ENCODE peak calls at places on chromosomes 16 and 17, in nine cellular contexts. U, W, X, K, O, F, G, P and T are unnamed samples. For H3K27me3, the result is how much of the 10 kb centered on the place peaks cover.

GRCh38 chr17:47119746-47120520 is 69.2 kb downstream of the CDC27 start:
- DNase-seq in P (peak), K (peak), U (no peak), X (no peak), G (no peak), F (no peak), O (no peak), W (no peak), T (no peak)

GRCh38 chr16:20763461-20764232 is at the start of gene ACSM3:
- DNase-seq in W (peak), F (no peak), O (peak), G (peak), U (peak), X (no peak), P (peak), K (peak), T (peak)

GRCh38 chr17:32627233-32628008 is 140.6 kb downstream of the CDK5R1 start:
- DNase-seq in W (no peak), F (no peak), O (peak), G (no peak), U (no peak), P (peak), K (no peak), X (peak), T (no peak)

GRCh38 chr17:32569171-32570080 is 82.6 kb downstream of the CDK5R1 start:
- DNase-seq in X (no peak), U (no peak), P (peak), K (no peak), G (no peak), W (no peak), O (no peak), F (no peak), T (no peak)

GRCh38 chr17:77233127-77233526 is 92.4 kb downstream of the SEC14L1 start:
- DNase-seq in K (no peak), X (no peak), O (no peak), P (no peak), W (no peak), G (no peak), F (no peak), U (no peak), T (no peak)

GRCh38 chr16:69691980-69692911 is 34.1 kb downstream of the NQO1 start:
- DNase-seq in W (no peak), X (no peak), F (no peak), G (no peak), U (no peak), K (no peak), O (no peak), P (peak), T (no peak)

GRCh38 chr17:17713839-17714238 is 32.6 kb downstream of the RAI1 start:
- DNase-seq in U (no peak), F (peak), X (no peak), O (no peak), P (peak), G (peak), K (no peak), W (no peak), T (no peak)

GRCh38 chr17:19004601-19005441 is at the start of gene FAM83G:
- DNase-seq in U (peak), F (peak), O (peak), P (peak), X (peak), K (no peak), G (peak), W (peak), T (peak)

GRCh38 chr16:17161034-17161433 is 309.7 kb downstream of the XYLT1 start:
- DNase-seq in U (no peak), O (peak), W (no peak), X (no peak), F (no peak), K (no peak), P (no peak), G (no peak), T (no peak)

GRCh38 chr17:60151355-60151754 is 1.6 kb downstream of the CA4 start:
- DNase-seq in F (no peak), X (no peak), K (no peak), W (peak), G (no peak), U (no peak), P (no peak), O (no peak), T (no peak)

GRCh38 chr16:89829630-89830437 is 1.6 kb downstream of the SPIRE2 start:
- DNase-seq in G (no peak), O (no peak), X (no peak), F (no peak), P (no peak), K (no peak), U (no peak), W (no peak), T (no peak)

GRCh38 chr17:988561-988960 is 8.4 kb upstream of the TIMM22 start:
- DNase-seq in G (no peak), W (no peak), K (no peak), O (no peak), F (no peak), X (no peak), P (no peak), U (no peak), T (no peak)

GRCh38 chr17:58279016-58279671 is 1.6 kb downstream of the MPO start:
- DNase-seq in X (no peak), K (no peak), F (peak), U (no peak), P (peak), W (no peak), O (no peak), G (peak), T (no peak)

GRCh38 chr17:31321481-31321880 is at the start of gene EVI2A:
- DNase-seq in W (peak), X (no peak), O (peak), K (no peak), G (peak), F (no peak), P (peak), U (peak), T (peak)

GRCh38 chr17:40150215-40150614 is 9.9 kb downstream of the CASC3 start:
- DNase-seq in U (no peak), G (no peak), O (no peak), K (no peak), F (no peak), X (no peak), W (no peak), P (no peak), T (no peak)

GRCh38 chr16:28845173-28846079 is 722 bp downstream of the TUFM start:
- DNase-seq in O (peak), P (peak), U (no peak), W (no peak), K (no peak), F (no peak), X (peak), G (peak), T (no peak)

GRCh38 chr17:6209829-6210228 is 139.7 kb downstream of the WSCD1 start:
- DNase-seq in G (no peak), W (no peak), X (no peak), F (no peak), O (no peak), P (no peak), U (no peak), K (no peak), T (no peak)

GRCh38 chr17:10156579-10157488 is 41.6 kb downstream of the GAS7 start:
- DNase-seq in G (peak), K (no peak), U (peak), W (no peak), O (no peak), F (peak), P (peak), X (no peak), T (no peak)

GRCh38 chr16:7160093-7160492 is 172.6 kb upstream of the RBFOX1 start:
- DNase-seq in F (no peak), X (no peak), W (no peak), P (no peak), G (no peak), O (no peak), U (no peak), K (no peak), T (no peak)

GRCh38 chr17:28745052-28745776 is 1.4 kb downstream of the TRAF4 start:
- DNase-seq in O (peak), W (peak), U (peak), F (no peak), G (peak), K (no peak), X (peak), P (peak), T (peak)

GRCh38 chr16:2821483-2822157 is 4.6 kb downstream of the PRSS21 start:
- DNase-seq in O (no peak), X (no peak), U (no peak), P (peak), G (no peak), W (no peak), F (no peak), K (no peak), T (no peak)

GRCh38 chr16:20911361-20911760 is 10.8 kb downstream of the LYRM1 start:
- DNase-seq in G (no peak), F (no peak), O (no peak), K (no peak), U (no peak), P (peak), W (no peak), X (no peak), T (peak)

GRCh38 chr16:66427871-66428681 is 981 bp downstream of the BEAN1 start:
- DNase-seq in U (no peak), K (no peak), P (peak), W (no peak), F (no peak), O (peak), X (no peak), G (no peak), T (no peak)

GRCh38 chr16:66427451-66427860 is 361 bp downstream of the BEAN1 start:
- DNase-seq in P (peak), O (no peak), X (no peak), U (no peak), G (no peak), F (no peak), W (no peak), K (no peak), T (no peak)

GRCh38 chr16:66426112-66427035 is 721 bp upstream of the BEAN1 start:
- DNase-seq in G (no peak), K (no peak), W (no peak), U (no peak), X (no peak), O (peak), P (peak), F (no peak), T (peak)

GRCh38 chr16:66425651-66426050 is 1.4 kb upstream of the BEAN1 start:
- DNase-seq in G (no peak), U (no peak), X (no peak), O (no peak), K (no peak), F (no peak), P (no peak), W (no peak), T (no peak)

GRCh38 chr16:66427036-66427446 is at the start of gene BEAN1:
- DNase-seq in K (no peak), P (peak), U (no peak), G (no peak), W (no peak), X (no peak), F (peak), O (peak), T (peak)
- H3K27me3 ChIP-seq in K (half or more), P (under half), U (under half), G (under half), W (under half), X (half or more), F (under half), O (half or more), T (under half)

GRCh38 chr17:79933863-79934652 is 94.8 kb upstream of the CBX4 start:
- DNase-seq in K (no peak), G (no peak), P (peak), O (no peak), X (no peak), U (peak), W (no peak), F (no peak), T (peak)

GRCh38 chr17:79930786-79931516 is 91.7 kb upstream of the CBX4 start:
- DNase-seq in G (no peak), U (no peak), P (no peak), F (no peak), K (no peak), W (no peak), O (peak), X (no peak), T (no peak)

GRCh38 chr17:79931517-79932309 is 92.5 kb upstream of the CBX4 start:
- DNase-seq in W (no peak), O (no peak), X (no peak), U (no peak), K (no peak), P (peak), F (no peak), G (no peak), T (peak)

GRCh38 chr17:79932907-79933306 is 93.7 kb upstream of the CBX4 start:
- DNase-seq in U (no peak), W (no peak), O (no peak), G (no peak), X (no peak), F (no peak), K (no peak), P (no peak), T (no peak)

DNA sequence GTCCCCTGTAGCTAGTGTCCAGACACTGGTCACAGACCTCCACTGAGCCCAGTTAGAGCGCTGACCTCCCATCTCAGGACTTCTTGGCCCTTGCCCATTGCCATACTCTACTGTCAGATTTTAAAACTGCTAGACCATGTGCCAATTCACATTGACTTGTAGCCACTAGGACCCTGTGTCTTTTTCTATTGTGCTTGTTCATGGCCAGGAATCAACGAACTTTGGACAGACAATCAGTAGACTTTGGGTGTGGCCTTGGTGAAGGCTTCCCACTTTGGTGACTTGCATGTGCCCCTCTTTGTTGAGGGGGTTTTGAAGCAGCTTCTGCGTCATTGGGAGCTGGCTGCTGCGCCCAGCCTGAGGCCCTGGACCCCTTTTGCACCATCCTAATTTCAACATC is 93.2 kb upstream of the CBX4 start:
- DNase-seq in G (no peak), X (no peak), P (no peak), F (no peak), U (no peak), W (no peak), K (no peak), O (no peak), T (no peak)
- H3K27me3 ChIP-seq in G (under half), X (under half), P (under half), F (half or more), U (under half), W (under half), K (under half), O (half or more), T (under half)

GRCh38 chr16:30680326-30680725 is 18.6 kb upstream of the SRCAP start:
- DNase-seq in O (no peak), W (no peak), F (no peak), P (no peak), X (no peak), U (no peak), K (no peak), G (no peak), T (no peak)
- H3K27me3 ChIP-seq in O (half or more), W (under half), F (under half), P (under half), X (under half), U (under half), K (under half), G (under half), T (under half)

GRCh38 chr16:86834451-86835035 is 256.2 kb downstream of the FOXL1 start:
- DNase-seq in U (no peak), G (no peak), O (peak), P (peak), X (no peak), F (no peak), K (peak), W (no peak), T (peak)

GRCh38 chr16:86833136-86833535 is 254.8 kb downstream of the FOXL1 start:
- DNase-seq in P (peak), X (no peak), O (no peak), U (no peak), F (no peak), K (no peak), G (no peak), W (no peak), T (peak)

GRCh38 chr16:86828202-86828601 is 249.9 kb downstream of the FOXL1 start:
- DNase-seq in F (no peak), O (no peak), X (no peak), P (no peak), K (no peak), G (no peak), W (no peak), U (no peak), T (no peak)

GRCh38 chr16:86828653-86829052 is 250.3 kb downstream of the FOXL1 start:
- DNase-seq in U (no peak), K (no peak), G (no peak), W (no peak), O (no peak), F (no peak), X (no peak), P (no peak), T (no peak)

DNA sequence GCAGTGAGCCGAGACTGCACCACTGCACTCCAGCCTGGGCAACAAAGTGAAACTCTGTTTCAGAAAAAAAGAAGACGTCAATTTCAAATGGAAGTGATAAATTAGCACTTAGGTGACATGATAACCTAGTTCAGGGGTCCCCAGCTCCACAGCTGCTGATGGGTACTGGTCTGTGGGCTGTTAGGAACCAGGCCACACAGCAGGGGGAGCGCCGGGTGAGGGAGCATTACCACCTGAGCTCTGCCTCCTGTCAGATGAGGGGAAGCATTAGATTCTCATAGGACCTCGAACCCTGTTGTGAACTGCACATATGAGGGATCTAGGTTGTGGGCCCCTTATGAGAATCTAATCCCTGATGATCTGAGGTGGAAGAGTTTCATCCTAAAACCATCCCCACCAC is 253.0 kb downstream of the FOXL1 start:
- DNase-seq in W (no peak), U (no peak), G (no peak), P (no peak), F (no peak), O (no peak), K (no peak), X (no peak), T (no peak)
- H3K27me3 ChIP-seq in W (under half), U (under half), G (under half), P (half or more), F (under half), O (under half), K (under half), X (under half), T (under half)

GRCh38 chr16:830107-830870 is 29.8 kb upstream of the GNG13 start:
- DNase-seq in U (no peak), G (no peak), X (no peak), W (no peak), F (no peak), K (no peak), P (no peak), O (no peak), T (no peak)
- H3K27me3 ChIP-seq in U (under half), G (under half), X (under half), W (under half), F (half or more), K (under half), P (under half), O (under half), T (under half)

DNA sequence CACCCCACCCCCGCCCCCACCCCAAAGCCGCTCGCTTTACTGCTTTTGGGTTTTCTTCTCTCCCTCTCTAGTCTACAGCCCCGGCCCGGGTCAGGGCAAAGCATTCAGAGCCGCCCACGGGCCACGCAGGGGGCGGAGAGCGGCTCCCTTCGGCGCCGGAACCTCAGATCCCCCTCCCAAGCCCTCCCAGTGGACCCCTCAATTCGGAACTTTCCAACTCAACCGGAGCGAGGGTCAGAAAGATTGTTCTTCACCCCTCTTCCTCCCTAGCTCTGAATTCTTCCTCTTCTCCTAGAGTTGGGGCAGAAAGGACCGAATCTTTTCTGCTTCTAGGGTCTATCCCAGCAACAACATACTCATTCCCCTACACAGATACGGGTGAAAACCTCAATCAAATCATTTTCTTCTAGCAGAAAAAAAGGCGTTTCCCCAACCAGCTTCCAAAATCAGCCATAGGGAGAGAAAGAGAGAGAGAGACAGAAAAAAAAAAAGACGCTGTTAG is 1.0 kb downstream of the HOXB2 start:
- DNase-seq in X (no peak), P (no peak), U (no peak), O (no peak), W (peak), F (peak), K (no peak), G (no peak), T (no peak)
- H3K27me3 ChIP-seq in X (under half), P (under half), U (under half), O (half or more), W (under half), F (half or more), K (under half), G (under half), T (under half)

GRCh38 chr16:51025588-51026290 is 125.3 kb downstream of the SALL1 start:
- DNase-seq in X (no peak), G (no peak), W (no peak), P (no peak), K (no peak), F (no peak), U (no peak), O (no peak), T (no peak)

GRCh38 chr16:51022852-51023251 is 128.2 kb downstream of the SALL1 start:
- DNase-seq in K (no peak), U (no peak), G (no peak), W (no peak), F (no peak), P (no peak), X (no peak), O (no peak), T (no peak)

GRCh38 chr16:51024703-51025102 is 126.4 kb downstream of the SALL1 start:
- DNase-seq in O (peak), U (no peak), G (no peak), X (no peak), F (no peak), W (no peak), P (no peak), K (no peak), T (no peak)
- H3K27me3 ChIP-seq in O (under half), U (under half), G (under half), X (under half), F (under half), W (under half), P (under half), K (under half), T (under half)

GRCh38 chr17:67605259-67605912 is 112.3 kb upstream of the NOL11 start:
- DNase-seq in O (no peak), X (no peak), G (peak), P (no peak), U (no peak), K (no peak), W (no peak), F (peak), T (no peak)

GRCh38 chr17:67606471-67606870 is 111.3 kb upstream of the NOL11 start:
- DNase-seq in K (no peak), G (no peak), X (peak), P (no peak), W (no peak), F (peak), O (no peak), U (no peak), T (no peak)

GRCh38 chr17:67610061-67610460 is 107.7 kb upstream of the NOL11 start:
- DNase-seq in K (no peak), F (no peak), W (no peak), X (no peak), O (no peak), U (no peak), G (no peak), P (no peak), T (no peak)

GRCh38 chr17:67606896-67607604 is 110.7 kb upstream of the NOL11 start:
- DNase-seq in F (no peak), P (no peak), K (no peak), G (peak), O (no peak), U (no peak), X (peak), W (no peak), T (no peak)

GRCh38 chr17:67608691-67609090 is 109.0 kb upstream of the NOL11 start:
- DNase-seq in W (no peak), P (peak), K (peak), U (no peak), F (no peak), O (no peak), G (no peak), X (no peak), T (peak)
- H3K27me3 ChIP-seq in W (under half), P (under half), K (under half), U (under half), F (under half), O (under half), G (under half), X (under half), T (under half)

DNA sequence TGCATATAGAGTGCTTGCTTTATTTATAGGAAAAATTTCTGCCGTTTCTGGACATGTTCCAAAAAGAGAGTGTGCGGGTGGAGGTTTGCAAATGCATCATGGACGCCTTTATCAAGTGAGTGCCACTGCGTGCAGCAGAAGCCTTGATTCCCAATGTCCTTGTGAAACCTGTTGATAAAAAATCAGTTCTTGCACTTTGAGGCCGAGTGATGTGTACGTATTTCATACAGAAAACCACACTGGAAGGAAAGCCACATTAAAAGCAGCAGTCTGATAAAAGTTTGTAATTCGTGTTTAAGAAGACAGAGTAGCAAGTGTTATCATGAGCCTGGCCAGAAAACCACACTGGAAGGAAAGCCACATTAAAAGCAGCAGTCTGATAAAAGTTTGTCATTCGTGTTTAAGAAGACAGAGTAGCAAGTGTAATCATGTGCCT is 78.0 kb downstream of the KNOP1 start:
- DNase-seq in X (no peak), W (peak), K (no peak), P (no peak), O (no peak), F (no peak), G (peak), U (no peak), T (no peak)
- H3K27me3 ChIP-seq in X (under half), W (under half), K (under half), P (under half), O (under half), F (under half), G (under half), U (under half), T (under half)